ENCODE peak calls at places on chromosomes 7 and 10, in five cellular contexts. S, J, D, V and M are unnamed samples.

GRCh38 chr7:152751449-152752141 is 8.0 kb upstream of the ACTR3B start:
- DNase-seq in S (no peak), J (no peak), V (no peak), D (no peak), M (no peak)

GRCh38 chr7:86257894-86258293 is 385.8 kb upstream of the GRM3 start:
- DNase-seq in D (no peak), V (no peak), J (no peak), S (no peak), M (no peak)

GRCh38 chr7:132187869-132188789 is 388.1 kb downstream of the PLXNA4 start:
- DNase-seq in D (no peak), S (no peak), V (no peak), J (no peak), M (no peak)

GRCh38 chr7:87318741-87319140 is 26.7 kb upstream of the CROT start:
- DNase-seq in D (peak), J (no peak), V (no peak), S (no peak), M (no peak)

GRCh38 chr10:132194726-132195125 is 8.0 kb downstream of the DPYSL4 start:
- DNase-seq in J (no peak), S (no peak), V (no peak), D (no peak), M (no peak)

GRCh38 chr7:13981070-13981469 is 8.4 kb downstream of the ETV1 start:
- DNase-seq in D (no peak), S (no peak), J (peak), V (peak), M (peak)

GRCh38 chr7:92830532-92831110 is 5.8 kb downstream of the CDK6 start:
- DNase-seq in J (no peak), V (no peak), S (no peak), D (peak), M (peak)

GRCh38 chr10:57699944-57700343 is 567.8 kb downstream of the IPMK start:
- DNase-seq in V (no peak), S (no peak), J (no peak), D (no peak), M (no peak)

GRCh38 chr7:55020481-55020871 is 1.7 kb downstream of the EGFR start:
- DNase-seq in J (no peak), D (no peak), V (no peak), S (no peak), M (no peak)

GRCh38 chr7:35652124-35652523 is 42.8 kb downstream of the HERPUD2 start:
- DNase-seq in S (no peak), D (no peak), J (no peak), V (no peak), M (no peak)

GRCh38 chr10:18479502-18479901 is 171.9 kb downstream of the NSUN6 start:
- DNase-seq in S (no peak), V (no peak), D (no peak), J (no peak), M (no peak)

GRCh38 chr10:98684019-98684899 is 237.5 kb upstream of the HPS1 start:
- DNase-seq in J (no peak), S (no peak), V (no peak), D (no peak), M (no peak)

GRCh38 chr7:151755131-151755787 is 121.7 kb downstream of the PRKAG2 start:
- DNase-seq in V (no peak), J (no peak), S (no peak), D (no peak), M (no peak)

GRCh38 chr7:50973814-50974213 is 191.1 kb upstream of the GRB10 start:
- DNase-seq in J (no peak), S (no peak), V (no peak), D (no peak), M (no peak)

GRCh38 chr10:68075550-68076004 is 494 bp upstream of the HERC4 start:
- DNase-seq in S (no peak), V (no peak), D (no peak), J (no peak), M (no peak)

GRCh38 chr7:2713370-2713769 is 25.4 kb downstream of the AMZ1 start:
- DNase-seq in D (no peak), V (no peak), J (no peak), S (no peak), M (peak)

GRCh38 chr10:6279540-6280267 is 77.0 kb downstream of the PFKFB3 start:
- DNase-seq in J (peak), D (no peak), V (no peak), S (no peak), M (no peak)

GRCh38 chr10:132889091-132889490 is 53.3 kb downstream of the CFAP46 start:
- DNase-seq in S (no peak), D (no peak), V (no peak), J (no peak), M (no peak)

GRCh38 chr10:128322950-128323349 is 196.7 kb upstream of the MKI67 start:
- DNase-seq in D (no peak), J (no peak), S (no peak), V (no peak), M (no peak)

GRCh38 chr7:30321089-30321991 is 36.9 kb downstream of the ZNRF2 start:
- DNase-seq in V (no peak), D (no peak), S (no peak), J (no peak), M (peak)

GRCh38 chr7:47786557-47787248 is 161.6 kb downstream of the PKD1L1 start:
- DNase-seq in V (peak), J (peak), D (no peak), S (no peak), M (no peak)

GRCh38 chr10:70317943-70318318 is 34.1 kb upstream of the NPFFR1 start:
- DNase-seq in J (no peak), D (no peak), V (no peak), S (no peak), M (no peak)

GRCh38 chr7:82049442-82049841 is 279.6 kb upstream of the HGF start:
- DNase-seq in V (no peak), S (no peak), J (no peak), D (no peak), M (peak)

GRCh38 chr10:6173203-6173602 is 29.5 kb upstream of the PFKFB3 start:
- DNase-seq in D (no peak), J (no peak), S (peak), V (no peak), M (no peak)

GRCh38 chr7:28711096-28711495 is 247.0 kb downstream of the TRIL start:
- DNase-seq in J (no peak), S (no peak), D (no peak), V (no peak), M (no peak)

GRCh38 chr10:77496941-77497420 is 140.6 kb downstream of the KCNMA1 start:
- DNase-seq in J (no peak), S (no peak), V (no peak), D (no peak), M (no peak)

GRCh38 chr10:42976353-42977031 is 100.4 kb upstream of the RET start:
- DNase-seq in S (peak), D (no peak), V (no peak), J (no peak), M (no peak)

GRCh38 chr7:158193446-158193845 is 394.2 kb downstream of the PTPRN2 start:
- DNase-seq in V (no peak), J (no peak), S (no peak), D (no peak), M (no peak)

GRCh38 chr7:134458341-134458805 is 527 bp downstream of the AKR1B1 start:
- DNase-seq in S (peak), D (peak), J (no peak), V (no peak), M (peak)

GRCh38 chr10:73860050-73860491 is 14.3 kb downstream of the CAMK2G start:
- DNase-seq in D (no peak), S (no peak), J (no peak), V (no peak), M (no peak)

GRCh38 chr10:3210251-3210650 is 37.7 kb upstream of the PITRM1 start:
- DNase-seq in J (no peak), V (no peak), D (no peak), S (no peak), M (no peak)